ENCODE peak calls at places on chromosome 15, in nine cellular contexts. One of them, this sample, is unnamed.

GRCh38 chr15:82855286-82856092 is 46.1 kb downstream of the WHAMM start:
- DNase-seq in suprapubic skin: peak
- DNase-seq in left lung: no peak
- DNase-seq in AG04450: no peak
- DNase-seq in A549: no peak
- DNase-seq in pancreas: peak
- DNase-seq in PC-3: no peak
- DNase-seq in esophagus squamous epithelium: no peak
- DNase-seq in right cardiac atrium: no peak
- DNase-seq in this sample: no peak

GRCh38 chr15:45435124-45435903 is 57.0 kb upstream of the GATM start:
- DNase-seq in left lung: no peak
- DNase-seq in esophagus squamous epithelium: no peak
- DNase-seq in pancreas: no peak
- DNase-seq in A549: no peak
- DNase-seq in right cardiac atrium: no peak
- DNase-seq in suprapubic skin: no peak
- DNase-seq in PC-3: no peak
- DNase-seq in AG04450: no peak
- DNase-seq in this sample: no peak

GRCh38 chr15:87733977-87734376 is 522.6 kb downstream of the NTRK3 start:
- DNase-seq in esophagus squamous epithelium: no peak
- DNase-seq in A549: no peak
- DNase-seq in suprapubic skin: no peak
- DNase-seq in PC-3: no peak
- DNase-seq in left lung: no peak
- DNase-seq in AG04450: no peak
- DNase-seq in pancreas: no peak
- DNase-seq in right cardiac atrium: no peak
- DNase-seq in this sample: no peak

GRCh38 chr15:74631935-74632560 is 16.4 kb downstream of the CLK3 start:
- DNase-seq in A549: peak
- DNase-seq in pancreas: no peak
- DNase-seq in esophagus squamous epithelium: no peak
- DNase-seq in right cardiac atrium: peak
- DNase-seq in PC-3: peak
- DNase-seq in left lung: peak
- DNase-seq in AG04450: no peak
- DNase-seq in suprapubic skin: no peak
- DNase-seq in this sample: peak

GRCh38 chr15:99423186-99424130 is 142.3 kb upstream of the MEF2A start:
- DNase-seq in PC-3: no peak
- DNase-seq in A549: no peak
- DNase-seq in left lung: peak
- DNase-seq in AG04450: no peak
- DNase-seq in esophagus squamous epithelium: no peak
- DNase-seq in right cardiac atrium: peak
- DNase-seq in suprapubic skin: peak
- DNase-seq in pancreas: no peak
- DNase-seq in this sample: no peak

GRCh38 chr15:85318732-85319076 is 61.7 kb upstream of the AKAP13 start:
- DNase-seq in suprapubic skin: no peak
- DNase-seq in pancreas: no peak
- DNase-seq in esophagus squamous epithelium: no peak
- DNase-seq in left lung: no peak
- DNase-seq in PC-3: no peak
- DNase-seq in right cardiac atrium: no peak
- DNase-seq in AG04450: no peak
- DNase-seq in A549: no peak
- DNase-seq in this sample: no peak

GRCh38 chr15:95290376-95290973 is 1040.0 kb upstream of the NR2F2 start:
- DNase-seq in esophagus squamous epithelium: no peak
- DNase-seq in A549: no peak
- DNase-seq in suprapubic skin: no peak
- DNase-seq in AG04450: no peak
- DNase-seq in right cardiac atrium: no peak
- DNase-seq in PC-3: no peak
- DNase-seq in pancreas: no peak
- DNase-seq in left lung: no peak
- DNase-seq in this sample: no peak

GRCh38 chr15:69484837-69485236 is 32.2 kb downstream of the RPLP1 start:
- DNase-seq in right cardiac atrium: no peak
- DNase-seq in left lung: no peak
- DNase-seq in pancreas: no peak
- DNase-seq in PC-3: peak
- DNase-seq in A549: no peak
- DNase-seq in esophagus squamous epithelium: no peak
- DNase-seq in AG04450: no peak
- DNase-seq in suprapubic skin: no peak
- DNase-seq in this sample: no peak

GRCh38 chr15:69609176-69609575 is 156.6 kb downstream of the RPLP1 start:
- DNase-seq in A549: no peak
- DNase-seq in AG04450: no peak
- DNase-seq in PC-3: peak
- DNase-seq in suprapubic skin: peak
- DNase-seq in left lung: no peak
- DNase-seq in right cardiac atrium: no peak
- DNase-seq in esophagus squamous epithelium: no peak
- DNase-seq in pancreas: no peak
- DNase-seq in this sample: no peak

GRCh38 chr15:89179966-89180875 is 41.2 kb downstream of the RLBP1 start:
- DNase-seq in AG04450: no peak
- DNase-seq in esophagus squamous epithelium: no peak
- DNase-seq in A549: no peak
- DNase-seq in PC-3: no peak
- DNase-seq in left lung: no peak
- DNase-seq in pancreas: no peak
- DNase-seq in right cardiac atrium: no peak
- DNase-seq in suprapubic skin: no peak
- DNase-seq in this sample: no peak

GRCh38 chr15:52252781-52253180 is 42.8 kb downstream of the MYO5C start:
- DNase-seq in A549: peak
- DNase-seq in right cardiac atrium: no peak
- DNase-seq in AG04450: peak
- DNase-seq in left lung: no peak
- DNase-seq in pancreas: no peak
- DNase-seq in PC-3: peak
- DNase-seq in suprapubic skin: no peak
- DNase-seq in esophagus squamous epithelium: no peak
- DNase-seq in this sample: no peak

GRCh38 chr15:99212401-99212800 is 37.0 kb downstream of the TTC23 start:
- DNase-seq in right cardiac atrium: no peak
- DNase-seq in esophagus squamous epithelium: no peak
- DNase-seq in AG04450: no peak
- DNase-seq in pancreas: no peak
- DNase-seq in left lung: no peak
- DNase-seq in PC-3: no peak
- DNase-seq in suprapubic skin: no peak
- DNase-seq in A549: peak
- DNase-seq in this sample: no peak

GRCh38 chr15:88104357-88104756 is 152.2 kb downstream of the NTRK3 start:
- DNase-seq in PC-3: no peak
- DNase-seq in AG04450: no peak
- DNase-seq in left lung: no peak
- DNase-seq in pancreas: no peak
- DNase-seq in suprapubic skin: no peak
- DNase-seq in A549: no peak
- DNase-seq in right cardiac atrium: no peak
- DNase-seq in esophagus squamous epithelium: no peak
- DNase-seq in this sample: no peak

GRCh38 chr15:47288794-47289193 is 428.5 kb upstream of the SEMA6D start:
- DNase-seq in pancreas: no peak
- DNase-seq in suprapubic skin: no peak
- DNase-seq in A549: no peak
- DNase-seq in left lung: no peak
- DNase-seq in PC-3: no peak
- DNase-seq in esophagus squamous epithelium: no peak
- DNase-seq in right cardiac atrium: no peak
- DNase-seq in AG04450: no peak
- DNase-seq in this sample: no peak

GRCh38 chr15:69175536-69175935 is 15.1 kb downstream of the GLCE start:
- DNase-seq in pancreas: no peak
- DNase-seq in AG04450: no peak
- DNase-seq in right cardiac atrium: no peak
- DNase-seq in left lung: no peak
- DNase-seq in suprapubic skin: no peak
- DNase-seq in PC-3: no peak
- DNase-seq in A549: no peak
- DNase-seq in esophagus squamous epithelium: no peak
- DNase-seq in this sample: no peak

GRCh38 chr15:34122771-34123183 is 20.9 kb downstream of the PGBD4 start:
- DNase-seq in pancreas: no peak
- DNase-seq in A549: no peak
- DNase-seq in left lung: no peak
- DNase-seq in suprapubic skin: no peak
- DNase-seq in right cardiac atrium: no peak
- DNase-seq in esophagus squamous epithelium: no peak
- DNase-seq in AG04450: peak
- DNase-seq in PC-3: peak
- DNase-seq in this sample: no peak
- H3K27ac ChIP-seq in pancreas: no peak
- H3K27ac ChIP-seq in A549: no peak
- H3K27ac ChIP-seq in left lung: no peak
- H3K27ac ChIP-seq in suprapubic skin: no peak
- H3K27ac ChIP-seq in right cardiac atrium: no peak
- H3K27ac ChIP-seq in esophagus squamous epithelium: no peak
- H3K27ac ChIP-seq in AG04450: peak
- H3K27ac ChIP-seq in PC-3: peak
- H3K27ac ChIP-seq in this sample: no peak

DNA sequence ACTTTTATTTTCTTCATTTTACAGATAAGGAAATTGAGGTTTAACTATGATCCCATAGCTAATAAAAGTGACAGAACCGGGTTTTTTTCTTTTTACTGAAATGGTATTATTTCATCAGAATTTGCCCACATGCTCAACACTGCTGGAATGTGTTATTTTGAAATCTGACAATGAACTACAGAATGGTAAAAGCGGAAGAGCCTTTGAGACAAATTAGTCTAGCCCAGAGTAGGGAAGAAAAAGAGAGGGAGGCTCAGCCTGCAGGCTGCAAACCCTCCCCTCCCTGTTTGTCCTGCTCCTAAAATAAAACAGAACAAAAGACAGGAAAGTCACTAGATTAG is 100.3 kb upstream of the LIPC start:
- DNase-seq in suprapubic skin: no peak
- DNase-seq in AG04450: no peak
- DNase-seq in esophagus squamous epithelium: no peak
- DNase-seq in pancreas: no peak
- DNase-seq in right cardiac atrium: no peak
- DNase-seq in PC-3: no peak
- DNase-seq in left lung: no peak
- DNase-seq in A549: no peak
- DNase-seq in this sample: no peak
- H3K4me3 ChIP-seq in suprapubic skin: no peak
- H3K4me3 ChIP-seq in AG04450: peak
- H3K4me3 ChIP-seq in esophagus squamous epithelium: no peak
- H3K4me3 ChIP-seq in pancreas: no peak
- H3K4me3 ChIP-seq in right cardiac atrium: no peak
- H3K4me3 ChIP-seq in PC-3: peak
- H3K4me3 ChIP-seq in left lung: no peak
- H3K4me3 ChIP-seq in A549: peak
- H3K4me3 ChIP-seq in this sample: peak

DNA sequence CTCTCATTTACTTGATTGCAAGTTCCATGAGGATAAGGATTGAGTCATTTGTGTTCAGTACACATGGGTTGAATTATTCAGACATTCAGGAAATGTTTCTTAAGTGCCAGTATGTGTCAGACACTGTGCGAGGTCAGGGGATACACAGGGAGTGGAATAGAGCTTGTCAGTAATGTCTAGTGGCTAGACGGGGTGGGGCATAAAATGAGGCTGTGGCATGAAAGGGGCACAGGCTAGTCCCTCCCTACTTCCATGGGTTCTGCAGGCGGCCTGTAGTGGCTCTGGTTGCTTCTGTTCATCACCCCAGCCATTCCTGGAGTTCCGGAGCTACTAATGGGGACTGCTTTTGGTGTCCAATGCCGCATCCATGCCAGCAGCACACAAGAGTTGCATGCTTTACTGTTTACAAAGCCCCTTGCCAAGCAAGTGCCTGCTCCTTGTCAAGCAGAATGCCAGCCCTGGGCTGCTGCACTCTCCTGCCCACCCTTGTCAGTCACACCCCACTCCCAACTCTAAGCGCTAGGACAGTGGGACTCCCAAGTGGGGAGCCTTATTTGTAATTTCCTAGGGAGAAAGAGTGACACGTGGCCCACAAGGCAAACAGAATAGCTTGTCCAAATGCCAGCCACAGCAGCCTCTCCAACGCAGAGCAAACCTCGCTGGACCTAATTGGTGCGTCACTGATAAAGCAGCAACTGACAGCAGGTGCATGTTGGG is 70.8 kb downstream of the RAB11A start:
- DNase-seq in suprapubic skin: no peak
- DNase-seq in esophagus squamous epithelium: no peak
- DNase-seq in AG04450: no peak
- DNase-seq in right cardiac atrium: peak
- DNase-seq in A549: peak
- DNase-seq in PC-3: peak
- DNase-seq in pancreas: no peak
- DNase-seq in left lung: no peak
- DNase-seq in this sample: no peak
- H3K27ac ChIP-seq in suprapubic skin: no peak
- H3K27ac ChIP-seq in esophagus squamous epithelium: no peak
- H3K27ac ChIP-seq in AG04450: no peak
- H3K27ac ChIP-seq in right cardiac atrium: peak
- H3K27ac ChIP-seq in A549: peak
- H3K27ac ChIP-seq in PC-3: peak
- H3K27ac ChIP-seq in pancreas: no peak
- H3K27ac ChIP-seq in left lung: peak
- H3K27ac ChIP-seq in this sample: no peak

GRCh38 chr15:31977138-31977537 is 53.2 kb upstream of the CHRNA7 start:
- DNase-seq in left lung: no peak
- DNase-seq in right cardiac atrium: no peak
- DNase-seq in suprapubic skin: no peak
- DNase-seq in AG04450: no peak
- DNase-seq in pancreas: no peak
- DNase-seq in esophagus squamous epithelium: no peak
- DNase-seq in PC-3: no peak
- DNase-seq in A549: no peak
- DNase-seq in this sample: no peak

GRCh38 chr15:31975446-31976229 is 54.7 kb upstream of the CHRNA7 start:
- DNase-seq in right cardiac atrium: peak
- DNase-seq in AG04450: no peak
- DNase-seq in pancreas: no peak
- DNase-seq in esophagus squamous epithelium: no peak
- DNase-seq in suprapubic skin: no peak
- DNase-seq in A549: no peak
- DNase-seq in PC-3: peak
- DNase-seq in left lung: no peak
- DNase-seq in this sample: no peak

GRCh38 chr15:31973197-31973596 is 57.1 kb upstream of the CHRNA7 start:
- DNase-seq in esophagus squamous epithelium: no peak
- DNase-seq in pancreas: no peak
- DNase-seq in left lung: no peak
- DNase-seq in AG04450: no peak
- DNase-seq in A549: no peak
- DNase-seq in suprapubic skin: no peak
- DNase-seq in right cardiac atrium: no peak
- DNase-seq in PC-3: no peak
- DNase-seq in this sample: no peak

GRCh38 chr15:31974154-31974794 is 56.0 kb upstream of the CHRNA7 start:
- DNase-seq in A549: no peak
- DNase-seq in pancreas: no peak
- DNase-seq in PC-3: no peak
- DNase-seq in right cardiac atrium: peak
- DNase-seq in esophagus squamous epithelium: no peak
- DNase-seq in left lung: no peak
- DNase-seq in suprapubic skin: no peak
- DNase-seq in AG04450: no peak
- DNase-seq in this sample: no peak

GRCh38 chr15:31974855-31975421 is 55.4 kb upstream of the CHRNA7 start:
- DNase-seq in pancreas: no peak
- DNase-seq in suprapubic skin: no peak
- DNase-seq in left lung: no peak
- DNase-seq in right cardiac atrium: no peak
- DNase-seq in AG04450: no peak
- DNase-seq in A549: peak
- DNase-seq in esophagus squamous epithelium: no peak
- DNase-seq in PC-3: peak
- DNase-seq in this sample: peak
- H3K4me3 ChIP-seq in pancreas: no peak
- H3K4me3 ChIP-seq in suprapubic skin: peak
- H3K4me3 ChIP-seq in left lung: no peak
- H3K4me3 ChIP-seq in right cardiac atrium: no peak
- H3K4me3 ChIP-seq in AG04450: no peak
- H3K4me3 ChIP-seq in A549: peak
- H3K4me3 ChIP-seq in esophagus squamous epithelium: peak
- H3K4me3 ChIP-seq in PC-3: peak
- H3K4me3 ChIP-seq in this sample: no peak

This sample was measured in DND-41.